ENCODE peak calls at places on chromosomes 5 and 9, in ten cellular contexts. N, C, R, W, I, L, B, D, V and H are unnamed samples.

GRCh38 chr5:2746642-2747041 is 4.8 kb downstream of the IRX2 start:
- DNase-seq in N (no peak), C (no peak), R (no peak), W (peak; percentile 11), I (no peak), L (no peak), B (no peak), D (no peak), V (no peak), H (no peak)

GRCh38 chr9:124046189-124046588 is 34.6 kb downstream of the LHX2 start:
- DNase-seq in N (no peak), C (no peak), R (no peak), W (no peak), I (no peak), L (no peak), B (no peak), D (no peak), V (no peak), H (no peak)

GRCh38 chr9:133686642-133687575 is 50.7 kb downstream of the DBH start:
- DNase-seq in N (no peak), C (no peak), R (peak; percentile 32), W (no peak), I (no peak), L (no peak), B (no peak), D (no peak), V (peak; percentile 93), H (no peak)

GRCh38 chr5:113487779-113488644 is at the start of gene MCC:
- DNase-seq in N (no peak), C (peak; percentile 92), R (peak; percentile 83), W (peak; percentile 82), I (peak; percentile 86), L (peak; percentile 30), B (peak; percentile 20), D (peak; percentile 84), V (peak; percentile 82), H (peak; percentile 70)

GRCh38 chr5:41112486-41113455 is 41.6 kb upstream of the MROH2B start:
- DNase-seq in N (no peak), C (no peak), R (no peak), W (no peak), I (no peak), L (no peak), B (no peak), D (no peak), V (no peak), H (no peak)

GRCh38 chr9:91144782-91145181 is 216.9 kb downstream of the AUH start:
- DNase-seq in N (no peak), C (no peak), R (no peak), W (no peak), I (no peak), L (no peak), B (no peak), D (no peak), V (no peak), H (no peak)

GRCh38 chr5:73160239-73160671 is 12.7 kb upstream of the TMEM174 start:
- DNase-seq in N (peak; percentile 77), C (no peak), R (no peak), W (no peak), I (no peak), L (peak; percentile 46), B (no peak), D (no peak), V (no peak), H (no peak)

GRCh38 chr5:141618030-141618803 is 583 bp downstream of the DIAPH1 start:
- DNase-seq in N (peak; percentile 72), C (peak; percentile 50), R (peak; percentile 70), W (peak; percentile 92), I (peak; percentile 55), L (peak; percentile 49), B (peak; percentile 21), D (no peak), V (no peak), H (no peak)

GRCh38 chr5:86797677-86798076 is 179.9 kb downstream of the COX7C start:
- DNase-seq in N (no peak), C (no peak), R (no peak), W (no peak), I (no peak), L (no peak), B (no peak), D (no peak), V (no peak), H (no peak)

GRCh38 chr9:130036099-130036498 is 6.9 kb downstream of the FNBP1 start:
- DNase-seq in N (no peak), C (no peak), R (no peak), W (peak; percentile 45), I (no peak), L (no peak), B (no peak), D (no peak), V (no peak), H (no peak)

GRCh38 chr9:94874316-94874715 is 147.8 kb downstream of the AOPEP start:
- DNase-seq in N (no peak), C (no peak), R (no peak), W (no peak), I (no peak), L (no peak), B (no peak), D (no peak), V (no peak), H (no peak)

GRCh38 chr9:137369111-137369787 is 53.7 kb downstream of the EXD3 start:
- DNase-seq in N (no peak), C (no peak), R (no peak), W (no peak), I (no peak), L (no peak), B (no peak), D (no peak), V (no peak), H (no peak)

GRCh38 chr9:93020785-93021670 is 37.5 kb upstream of the SUSD3 start:
- DNase-seq in N (no peak), C (no peak), R (no peak), W (no peak), I (no peak), L (no peak), B (no peak), D (no peak), V (no peak), H (no peak)

GRCh38 chr9:76691761-76692313 is 72.4 kb upstream of the PCA3 start:
- DNase-seq in N (no peak), C (no peak), R (no peak), W (no peak), I (no peak), L (no peak), B (no peak), D (no peak), V (peak; percentile 64), H (no peak)

GRCh38 chr5:68046445-68046844 is 169.1 kb upstream of the PIK3R1 start:
- DNase-seq in N (no peak), C (no peak), R (peak; percentile 61), W (peak; percentile 95), I (no peak), L (no peak), B (no peak), D (peak; percentile 97), V (no peak), H (no peak)

GRCh38 chr9:128007566-128008138 is 26.9 kb upstream of the EEIG1 start:
- DNase-seq in N (peak; percentile 83), C (peak; percentile 30), R (peak; percentile 82), W (no peak), I (no peak), L (peak; percentile 89), B (peak; percentile 75), D (peak; percentile 18), V (peak; percentile 61), H (no peak)

GRCh38 chr5:87784869-87785268 is 372.1 kb upstream of the CCNH start:
- DNase-seq in N (no peak), C (no peak), R (no peak), W (no peak), I (no peak), L (no peak), B (no peak), D (no peak), V (no peak), H (no peak)

GRCh38 chr5:140381972-140382371 is 19.7 kb upstream of the ANKHD1 start:
- DNase-seq in N (no peak), C (no peak), R (no peak), W (no peak), I (no peak), L (no peak), B (no peak), D (no peak), V (no peak), H (no peak)

GRCh38 chr5:176619203-176619568 is 9.2 kb upstream of the GPRIN1 start:
- DNase-seq in N (no peak), C (peak; percentile 98), R (peak; percentile 74), W (peak; percentile 95), I (peak; percentile 49), L (peak; percentile 76), B (peak; percentile 48), D (peak; percentile 81), V (peak; percentile 55), H (peak; percentile 91)

GRCh38 chr5:36606437-36607113 is at the start of gene SLC1A3:
- DNase-seq in N (peak; percentile 86), C (no peak), R (peak; percentile 68), W (peak; percentile 82), I (peak; percentile 62), L (peak; percentile 29), B (no peak), D (peak; percentile 51), V (peak; percentile 59), H (no peak)

GRCh38 chr9:95696701-95697100 is 178.8 kb upstream of the ERCC6L2 start:
- DNase-seq in N (no peak), C (no peak), R (no peak), W (no peak), I (no peak), L (no peak), B (no peak), D (no peak), V (no peak), H (no peak)

GRCh38 chr5:171606414-171607024 is 179.1 kb upstream of the SMIM23 start:
- DNase-seq in N (peak; percentile 43), C (no peak), R (no peak), W (no peak), I (no peak), L (no peak), B (no peak), D (no peak), V (no peak), H (no peak)

GRCh38 chr9:36543916-36544315 is 28.8 kb upstream of the MELK start:
- DNase-seq in N (no peak), C (no peak), R (peak; percentile 62), W (peak; percentile 36), I (no peak), L (no peak), B (no peak), D (peak; percentile 70), V (no peak), H (no peak)

GRCh38 chr5:180330810-180331646 is 22.1 kb downstream of the GFPT2 start:
- DNase-seq in N (no peak), C (no peak), R (peak; percentile 78), W (peak; percentile 97), I (no peak), L (no peak), B (no peak), D (peak; percentile 90), V (no peak), H (no peak)

GRCh38 chr5:44002381-44002901 is 386.8 kb downstream of the FGF10 start:
- DNase-seq in N (no peak), C (no peak), R (no peak), W (no peak), I (no peak), L (no peak), B (no peak), D (peak; percentile 26), V (no peak), H (no peak)

GRCh38 chr9:124260769-124261603 is 3.2 kb downstream of the NEK6 start:
- DNase-seq in N (peak; percentile 31), C (no peak), R (peak; percentile 75), W (peak; percentile 75), I (no peak), L (no peak), B (no peak), D (peak; percentile 29), V (no peak), H (no peak)

GRCh38 chr5:141839015-141839513 is 39.1 kb downstream of the PCDH1 start:
- DNase-seq in N (peak; percentile 43), C (no peak), R (no peak), W (no peak), I (no peak), L (no peak), B (no peak), D (no peak), V (no peak), H (no peak)

GRCh38 chr5:41686191-41686590 is 175.8 kb upstream of the PLCXD3 start:
- DNase-seq in N (no peak), C (no peak), R (no peak), W (no peak), I (no peak), L (no peak), B (no peak), D (no peak), V (no peak), H (no peak)